ENCODE peak calls at places on chromosome 13, in five cellular contexts. X is dorsolateral prefrontal cortex; I is CD4-positive, alpha-beta T cell; B is coronary artery; O is cardiac muscle cell. Q is an unnamed sample.

GRCh38 chr13:30576528-30576927 is 41.2 kb upstream of the USPL1 start:
- DNase-seq in X (no peak), I (peak), B (no peak), O (peak), Q (no peak)

GRCh38 chr13:80630685-80631121 is 289.8 kb upstream of the SPRY2 start:
- DNase-seq in X (no peak), I (no peak), B (no peak), O (no peak), Q (no peak)

GRCh38 chr13:80386001-80386400 is 45.1 kb upstream of the SPRY2 start:
- DNase-seq in X (no peak), I (no peak), B (no peak), O (no peak), Q (no peak)

GRCh38 chr13:70732611-70733010 is 624.4 kb upstream of the KLHL1 start:
- DNase-seq in X (no peak), I (no peak), B (no peak), O (no peak), Q (no peak)

GRCh38 chr13:20402881-20403280 is 122.8 kb downstream of the CRYL1 start:
- DNase-seq in X (no peak), I (no peak), B (peak), O (no peak), Q (no peak)

GRCh38 chr13:29844441-29844840 is 6.0 kb downstream of the UBL3 start:
- DNase-seq in X (no peak), I (no peak), B (no peak), O (no peak), Q (no peak)

GRCh38 chr13:24459234-24459633 is 53.3 kb downstream of the PARP4 start:
- DNase-seq in X (no peak), I (no peak), B (no peak), O (no peak), Q (no peak)

GRCh38 chr13:79654520-79654919 is 173.6 kb downstream of the NDFIP2 start:
- DNase-seq in X (no peak), I (no peak), B (no peak), O (no peak), Q (no peak)

GRCh38 chr13:58994778-58995177 is 1169.0 kb downstream of the DIAPH3 start:
- DNase-seq in X (no peak), I (no peak), B (no peak), O (no peak), Q (no peak)

GRCh38 chr13:49000247-49000646 is 24.5 kb downstream of the FNDC3A start:
- DNase-seq in X (no peak), I (no peak), B (no peak), O (no peak), Q (no peak)

GRCh38 chr13:59103004-59103768 is 1060.5 kb downstream of the DIAPH3 start:
- DNase-seq in X (no peak), I (no peak), B (no peak), O (no peak), Q (no peak)

GRCh38 chr13:73656863-73657262 is 477.3 kb downstream of the KLF12 start:
- DNase-seq in X (no peak), I (no peak), B (no peak), O (no peak), Q (no peak)

GRCh38 chr13:110920038-110920437 is 5.2 kb upstream of the ANKRD10 start:
- DNase-seq in X (no peak), I (no peak), B (no peak), O (no peak), Q (no peak)

GRCh38 chr13:42078113-42078769 is 29.8 kb downstream of the DGKH start:
- DNase-seq in X (no peak), I (no peak), B (no peak), O (peak), Q (no peak)

GRCh38 chr13:48334534-48335127 is 31.1 kb downstream of the RB1 start:
- DNase-seq in X (no peak), I (no peak), B (no peak), O (peak), Q (no peak)

GRCh38 chr13:51981355-51981754 is 29.9 kb downstream of the ATP7B start:
- DNase-seq in X (no peak), I (no peak), B (no peak), O (peak), Q (no peak)

GRCh38 chr13:110912651-110913051 is 2.2 kb downstream of the ANKRD10 start:
- DNase-seq in X (no peak), I (no peak), B (no peak), O (peak), Q (no peak)

GRCh38 chr13:45335397-45336024 is 5.5 kb downstream of the TPT1 start:
- DNase-seq in X (no peak), I (no peak), B (no peak), O (no peak), Q (no peak)

GRCh38 chr13:98816406-98816805 is 63.9 kb upstream of the SLC15A1 start:
- DNase-seq in X (no peak), I (no peak), B (no peak), O (no peak), Q (no peak)

GRCh38 chr13:101157261-101157660 is 259.0 kb downstream of the NALCN start:
- DNase-seq in X (no peak), I (no peak), B (no peak), O (no peak), Q (no peak)

GRCh38 chr13:89457977-89458376 is 1786.8 kb downstream of the SLITRK5 start:
- DNase-seq in X (no peak), I (no peak), B (no peak), O (peak), Q (no peak)

GRCh38 chr13:57409121-57409520 is 222.4 kb upstream of the PCDH17 start:
- DNase-seq in X (no peak), I (no peak), B (no peak), O (peak), Q (peak)

GRCh38 chr13:84025828-84026227 is 143.6 kb upstream of the SLITRK1 start:
- DNase-seq in X (no peak), I (no peak), B (no peak), O (no peak), Q (no peak)

GRCh38 chr13:30873519-30873918 is 32.6 kb upstream of the MEDAG start:
- DNase-seq in X (no peak), I (no peak), B (peak), O (no peak), Q (no peak)

GRCh38 chr13:40970803-40971202 is 48.3 kb downstream of the ELF1 start:
- DNase-seq in X (no peak), I (no peak), B (no peak), O (no peak), Q (no peak)
- H3K27ac ChIP-seq in X (no peak), I (no peak), B (no peak), O (no peak), Q (no peak)

GRCh38 chr13:40442826-40443225 is 223.6 kb downstream of the FOXO1 start:
- DNase-seq in X (no peak), I (no peak), B (no peak), O (no peak), Q (no peak)
- H3K27ac ChIP-seq in X (no peak), I (no peak), B (no peak), O (no peak), Q (no peak)

GRCh38 chr13:95301135-95301946 is at the start of gene ABCC4:
- DNase-seq in X (no peak), I (peak), B (peak), O (peak), Q (peak)

GRCh38 chr13:95307507-95307906 is 6.3 kb upstream of the ABCC4 start:
- DNase-seq in X (no peak), I (no peak), B (no peak), O (no peak), Q (no peak)

GRCh38 chr13:95300625-95301134 is 571 bp downstream of the ABCC4 start:
- DNase-seq in X (no peak), I (no peak), B (no peak), O (peak), Q (peak)

GRCh38 chr13:95301947-95302386 is 716 bp upstream of the ABCC4 start:
- DNase-seq in X (no peak), I (no peak), B (no peak), O (no peak), Q (no peak)

GRCh38 chr13:95304446-95304845 is 3.2 kb upstream of the ABCC4 start:
- DNase-seq in X (no peak), I (no peak), B (no peak), O (no peak), Q (no peak)
- H3K27ac ChIP-seq in X (no peak), I (no peak), B (no peak), O (no peak), Q (no peak)

GRCh38 chr13:36548129-36548528 is 115.8 kb downstream of the CCNA1 start:
- DNase-seq in X (no peak), I (no peak), B (no peak), O (no peak), Q (no peak)

GRCh38 chr13:36549771-36550170 is 117.5 kb downstream of the CCNA1 start:
- DNase-seq in X (no peak), I (no peak), B (no peak), O (peak), Q (no peak)

GRCh38 chr13:36552334-36552733 is 120.0 kb downstream of the CCNA1 start:
- DNase-seq in X (no peak), I (no peak), B (no peak), O (no peak), Q (no peak)

GRCh38 chr13:36551445-36551844 is 119.2 kb downstream of the CCNA1 start:
- DNase-seq in X (no peak), I (no peak), B (no peak), O (no peak), Q (no peak)

DNA sequence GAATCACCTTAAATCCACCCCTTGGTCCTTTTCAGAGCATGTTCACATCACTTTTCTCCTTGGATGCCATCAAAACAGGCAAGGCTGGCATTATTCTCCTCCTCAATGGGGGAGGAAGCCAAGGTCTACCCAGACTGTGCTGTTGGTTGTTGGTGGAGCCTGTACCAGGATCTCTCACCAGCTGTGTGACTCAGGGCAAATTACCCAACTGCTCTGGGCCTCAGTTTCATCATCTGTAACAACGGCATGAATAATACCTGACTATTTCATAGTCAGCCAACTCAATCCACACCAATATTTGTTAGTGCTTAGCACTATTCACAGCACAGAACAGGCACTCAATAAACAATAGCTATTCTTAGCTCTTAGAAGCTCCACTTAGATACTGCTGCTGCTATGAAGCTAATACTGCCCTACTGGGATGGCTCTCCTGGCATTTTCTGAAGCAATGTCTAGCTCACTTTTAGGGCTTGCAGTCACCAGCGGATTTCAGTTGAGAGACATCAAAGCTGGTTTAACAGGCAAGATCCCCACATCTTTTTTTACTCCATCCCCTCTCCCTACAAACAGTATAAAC is 116.9 kb downstream of the CCNA1 start:
- DNase-seq in X (no peak), I (no peak), B (no peak), O (no peak), Q (no peak)
- H3K27ac ChIP-seq in X (no peak), I (no peak), B (no peak), O (no peak), Q (no peak)

GRCh38 chr13:32340917-32341316 is 25.6 kb downstream of the BRCA2 start:
- DNase-seq in X (no peak), I (no peak), B (no peak), O (no peak), Q (no peak)
- H3K27ac ChIP-seq in X (no peak), I (no peak), B (no peak), O (no peak), Q (no peak)

DNA sequence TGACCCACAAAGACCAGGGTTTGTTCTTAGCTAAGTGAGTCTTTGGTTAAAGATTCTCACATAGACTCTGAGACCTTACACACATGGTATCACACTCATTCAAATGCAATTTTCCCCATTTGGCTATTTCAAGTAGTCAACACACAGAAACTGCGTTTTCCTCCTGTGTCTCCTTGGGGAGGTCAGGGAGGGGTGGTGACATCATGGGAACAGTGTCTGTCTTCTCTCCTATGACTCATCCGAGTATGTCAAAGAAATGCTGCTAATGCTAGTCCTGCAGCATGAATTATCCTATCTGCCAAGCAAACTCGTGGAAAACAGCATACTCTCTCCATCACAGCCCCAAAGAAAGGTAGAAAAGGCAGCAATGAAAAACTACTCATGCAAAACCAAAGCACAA is 100.2 kb downstream of the ENOX1 start:
- DNase-seq in X (no peak), I (no peak), B (no peak), O (no peak), Q (peak)
- H3K27ac ChIP-seq in X (no peak), I (no peak), B (no peak), O (no peak), Q (no peak)

DNA sequence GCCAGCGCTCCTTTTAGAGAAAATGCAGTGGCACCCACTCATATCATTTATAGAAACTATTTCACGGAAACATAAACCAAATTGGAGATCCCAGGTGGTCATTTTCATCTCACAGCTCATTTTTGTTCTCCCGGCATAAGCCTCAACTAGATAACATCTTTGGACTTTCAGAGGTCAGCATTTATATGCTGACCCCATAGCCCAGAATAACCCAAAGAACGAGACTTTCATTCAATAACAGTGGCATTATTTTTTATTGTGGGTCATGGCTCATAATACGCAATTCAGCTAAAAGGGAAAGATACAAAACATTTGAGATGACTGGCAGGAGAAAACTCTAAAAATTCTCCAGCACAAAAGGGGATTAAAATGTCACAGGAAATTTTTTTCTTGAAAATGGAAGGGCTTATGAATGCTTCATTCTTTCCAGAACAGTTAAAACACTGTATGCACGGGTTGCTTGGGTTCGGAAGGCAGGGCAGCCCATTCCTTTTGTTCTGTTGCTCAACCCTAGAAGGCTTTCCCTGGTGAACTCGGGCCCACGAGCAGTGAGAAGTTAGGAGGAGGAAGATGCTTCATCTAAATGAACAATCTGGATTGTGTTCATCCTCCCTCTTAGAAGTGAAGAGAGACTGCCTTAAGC is 24.0 kb downstream of the STARD13 start:
- DNase-seq in X (no peak), I (no peak), B (no peak), O (no peak), Q (peak)
- H3K27ac ChIP-seq in X (peak), I (no peak), B (no peak), O (peak), Q (peak)

DNA sequence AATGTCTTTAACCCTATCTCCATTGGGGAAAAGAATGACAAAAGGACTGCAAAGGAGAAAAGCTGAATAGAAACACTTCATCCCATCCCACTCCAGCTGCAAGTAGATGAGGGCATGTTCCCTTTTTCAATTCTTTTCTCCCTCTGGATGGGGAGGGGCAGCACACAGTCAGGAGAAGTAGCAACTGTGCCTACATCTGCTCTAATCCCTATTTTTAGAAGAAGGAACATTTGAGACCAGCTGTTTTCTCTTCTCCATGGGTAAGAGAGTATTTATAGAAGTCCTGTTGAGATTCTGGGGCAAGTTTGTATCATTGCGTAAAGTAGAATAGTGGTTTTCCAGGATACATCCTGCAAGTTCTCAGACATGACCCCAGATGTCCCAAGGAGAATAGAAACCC is 9.3 kb upstream of the GTF3A start:
- DNase-seq in X (no peak), I (no peak), B (no peak), O (no peak), Q (no peak)
- H3K27ac ChIP-seq in X (peak), I (no peak), B (no peak), O (no peak), Q (no peak)

DNA sequence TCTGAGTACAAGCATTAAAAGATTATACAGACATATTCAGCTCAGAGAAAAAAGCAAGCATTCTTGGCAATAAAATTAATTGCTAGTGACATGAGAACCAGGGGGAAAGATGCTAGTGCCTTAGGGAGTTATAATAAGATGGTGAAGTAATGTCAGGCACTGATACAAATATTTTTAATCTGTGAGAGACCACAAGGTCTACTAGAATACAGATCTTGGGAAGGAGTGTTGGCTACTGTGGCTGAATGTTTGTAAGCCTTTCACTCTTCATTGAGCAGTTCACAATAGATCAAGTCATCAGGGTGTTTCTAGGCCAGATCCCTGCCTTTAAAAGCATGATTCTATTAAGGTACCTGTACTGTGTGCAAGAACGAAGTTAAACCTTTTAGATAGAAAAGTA is 16.4 kb downstream of the FREM2 start:
- DNase-seq in X (no peak), I (no peak), B (no peak), O (no peak), Q (no peak)
- H3K27ac ChIP-seq in X (no peak), I (no peak), B (no peak), O (no peak), Q (no peak)

Q was measured in substantia nigra.